ENCODE peak calls at places on chromosomes 16 and 17, in six cellular contexts. C is HepG2, Y is upper lobe of left lung, R is GM12878, N is K562, D is HCT116. X is an unnamed sample.

GRCh38 chr16:31377210-31377903 is 15.8 kb upstream of the ITGAD start:
- ATAC-seq in C (no peak), Y (peak; percentile 41), R (no peak), N (no peak), D (no peak), X (no peak)

GRCh38 chr17:62852195-62852594 is 44.1 kb upstream of the MARCHF10 start:
- ATAC-seq in C (no peak), Y (no peak), R (no peak), N (no peak), D (no peak), X (no peak)

GRCh38 chr17:15999974-16000827 is 577 bp downstream of the TTC19 start:
- ATAC-seq in C (no peak), Y (peak; percentile 8), R (peak; percentile 20), N (peak; percentile 68), D (peak; percentile 54), X (peak; percentile 47)

GRCh38 chr16:57809843-57810196 is 7.5 kb upstream of the KIFC3 start:
- ATAC-seq in C (peak; percentile 3), Y (peak; percentile 4), R (peak; percentile 21), N (peak; percentile 13), D (peak; percentile 15), X (no peak)

GRCh38 chr17:73292031-73292531 is 19.7 kb downstream of the CDC42EP4 start:
- ATAC-seq in C (no peak), Y (peak; percentile 35), R (peak; percentile 6), N (no peak), D (peak; percentile 58), X (peak; percentile 11)

GRCh38 chr17:71251936-71252335 is 868.9 kb upstream of the SOX9 start:
- ATAC-seq in C (no peak), Y (no peak), R (no peak), N (no peak), D (no peak), X (no peak)

GRCh38 chr17:7495906-7496434 is 11.8 kb downstream of the POLR2A start:
- ATAC-seq in C (no peak), Y (no peak), R (no peak), N (no peak), D (no peak), X (no peak)

GRCh38 chr16:54870151-54870550 is 60.5 kb upstream of the IRX5 start:
- ATAC-seq in C (no peak), Y (no peak), R (no peak), N (no peak), D (no peak), X (no peak)

GRCh38 chr16:11515540-11516430 is 70.9 kb downstream of the LITAF start:
- ATAC-seq in C (peak; percentile 22), Y (no peak), R (no peak), N (no peak), D (peak; percentile 44), X (no peak)

GRCh38 chr17:75152971-75153853 is 1.1 kb downstream of the JPT1 start:
- ATAC-seq in C (peak; percentile 9), Y (no peak), R (peak; percentile 49), N (peak; percentile 63), D (no peak), X (no peak)

GRCh38 chr17:61814485-61814884 is 48.8 kb downstream of the BRIP1 start:
- ATAC-seq in C (no peak), Y (no peak), R (no peak), N (no peak), D (no peak), X (no peak)

GRCh38 chr16:8489580-8489979 is 100.7 kb downstream of the TMEM114 start:
- ATAC-seq in C (no peak), Y (no peak), R (no peak), N (no peak), D (no peak), X (no peak)

GRCh38 chr17:65243838-65244237 is 106.7 kb downstream of the RGS9 start:
- ATAC-seq in C (no peak), Y (no peak), R (no peak), N (no peak), D (peak; percentile 96), X (no peak)

GRCh38 chr16:50985733-50986132 is 165.3 kb downstream of the SALL1 start:
- ATAC-seq in C (no peak), Y (no peak), R (no peak), N (no peak), D (no peak), X (no peak)

GRCh38 chr17:17057057-17057551 is 14.8 kb downstream of the MPRIP start:
- ATAC-seq in C (no peak), Y (no peak), R (no peak), N (no peak), D (no peak), X (no peak)

GRCh38 chr16:49776085-49776501 is 79.8 kb downstream of the ZNF423 start:
- ATAC-seq in C (no peak), Y (peak; percentile 54), R (no peak), N (no peak), D (no peak), X (peak; percentile 73)

GRCh38 chr16:8550728-8551387 is 39.5 kb downstream of the TMEM114 start:
- ATAC-seq in C (peak; percentile 77), Y (no peak), R (no peak), N (no peak), D (no peak), X (no peak)

DNA sequence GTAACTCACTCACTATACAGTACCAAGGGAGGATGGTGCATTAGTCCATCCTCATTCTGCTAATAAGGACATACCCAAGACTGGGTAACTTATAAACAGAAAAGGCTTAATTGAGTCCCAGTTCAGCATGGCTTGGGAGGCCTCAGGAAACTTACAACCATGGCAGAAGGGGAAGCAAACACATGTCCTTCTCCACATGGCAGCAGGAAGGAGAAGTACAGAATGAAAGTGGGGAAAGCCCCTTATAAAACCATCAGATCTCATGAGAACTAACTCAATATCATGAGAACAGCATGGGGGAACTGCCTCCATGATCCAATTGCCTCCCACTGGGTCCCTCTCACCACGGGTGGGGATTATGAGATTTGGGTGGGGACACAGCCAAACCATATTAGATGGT is 84.5 kb downstream of the SEC14L1 start:
- ATAC-seq in C (no peak), Y (no peak), R (no peak), N (no peak), D (no peak), X (no peak)
- TF ChIP-seq POLR2AphosphoS5 in C (no peak), Y (no peak), R (no peak), N (no peak), D (no peak), X (no peak)

GRCh38 chr17:2064511-2064910 is 9.6 kb downstream of the HIC1 start:
- ATAC-seq in C (no peak), Y (no peak), R (no peak), N (no peak), D (no peak), X (no peak)

GRCh38 chr17:2067048-2067452 is 12.1 kb downstream of the HIC1 start:
- ATAC-seq in C (peak; percentile 80), Y (no peak), R (no peak), N (no peak), D (no peak), X (no peak)

GRCh38 chr17:2064147-2064489 is 9.2 kb downstream of the HIC1 start:
- ATAC-seq in C (no peak), Y (no peak), R (no peak), N (no peak), D (no peak), X (no peak)

GRCh38 chr17:2063306-2064146 is 8.6 kb downstream of the HIC1 start:
- ATAC-seq in C (no peak), Y (no peak), R (no peak), N (no peak), D (no peak), X (no peak)

DNA sequence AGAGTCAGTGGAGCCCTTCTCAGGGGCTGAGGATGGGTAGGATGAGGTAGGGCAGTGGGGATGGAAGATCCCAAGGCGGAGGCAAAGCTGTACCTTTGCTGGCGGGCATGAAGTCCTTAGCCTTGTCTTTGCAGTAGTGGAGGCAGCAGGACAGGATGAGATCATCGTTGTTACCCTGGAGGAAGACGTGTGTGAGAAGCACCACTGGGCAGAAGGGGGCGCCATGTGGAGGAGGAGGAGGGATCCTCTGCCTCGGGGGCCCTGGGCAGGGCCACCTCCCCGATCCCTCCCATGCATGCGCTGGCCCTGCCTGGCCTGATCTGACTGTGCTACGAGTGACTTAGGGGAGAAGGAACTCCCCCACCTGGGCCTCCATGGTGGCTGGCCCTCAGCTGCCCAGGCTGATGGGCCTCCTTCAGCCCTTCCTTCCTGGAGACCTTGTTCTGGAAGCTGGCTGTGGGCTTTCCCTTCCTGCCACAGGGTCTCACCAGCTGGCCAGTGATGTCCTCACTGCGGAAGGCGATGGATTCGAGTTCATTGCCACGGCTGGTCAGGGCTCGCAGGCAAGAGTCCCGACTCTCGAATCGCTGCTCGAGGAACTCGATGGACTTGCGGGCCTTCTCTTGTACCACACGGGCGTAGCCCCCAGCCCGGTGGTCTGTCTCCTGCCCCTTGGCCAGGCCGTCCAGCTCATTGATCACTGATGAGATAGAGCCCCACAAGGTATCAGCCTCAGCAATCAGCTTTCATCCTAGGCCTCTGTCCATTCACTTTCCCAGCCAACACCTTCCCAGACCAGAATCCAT is 10.3 kb downstream of the HIC1 start:
- ATAC-seq in C (peak; percentile 15), Y (no peak), R (peak; percentile 72), N (peak; percentile 95), D (peak; percentile 93), X (no peak)
- H3K4me1 ChIP-seq in C (peaks cover 38% of the 10 kb centered on the region), Y (peaks cover 59% of the 10 kb centered on the region), R (peaks cover 47% of the 10 kb centered on the region), N (no peaks in the 10 kb centered on the region), D (peaks cover 12% of the 10 kb centered on the region), X (peaks cover 66% of the 10 kb centered on the region)

GRCh38 chr16:83942074-83942473 is 11.0 kb upstream of the OSGIN1 start:
- ATAC-seq in C (peak; percentile 3), Y (no peak), R (no peak), N (no peak), D (no peak), X (no peak)
- TF ChIP-seq POLR2A in C (no peak), Y (no peak), R (no peak), N (no peak), D (no peak), X (no peak)

GRCh38 chr16:68086336-68086821 is 1.2 kb downstream of the NFATC3 start:
- ATAC-seq in C (no peak), Y (no peak), R (no peak), N (peak; percentile 12), D (no peak), X (no peak)

GRCh38 chr16:68083861-68084503 is 1.2 kb upstream of the NFATC3 start:
- ATAC-seq in C (peak; percentile 17), Y (peak; percentile 26), R (no peak), N (no peak), D (no peak), X (no peak)

GRCh38 chr16:68085259-68086071 is at the start of gene NFATC3:
- ATAC-seq in C (peak; percentile 50), Y (peak; percentile 94), R (peak; percentile 80), N (peak; percentile 70), D (peak; percentile 93), X (peak; percentile 93)

GRCh38 chr16:68083239-68083781 is 1.9 kb upstream of the NFATC3 start:
- ATAC-seq in C (no peak), Y (no peak), R (no peak), N (no peak), D (no peak), X (no peak)

DNA sequence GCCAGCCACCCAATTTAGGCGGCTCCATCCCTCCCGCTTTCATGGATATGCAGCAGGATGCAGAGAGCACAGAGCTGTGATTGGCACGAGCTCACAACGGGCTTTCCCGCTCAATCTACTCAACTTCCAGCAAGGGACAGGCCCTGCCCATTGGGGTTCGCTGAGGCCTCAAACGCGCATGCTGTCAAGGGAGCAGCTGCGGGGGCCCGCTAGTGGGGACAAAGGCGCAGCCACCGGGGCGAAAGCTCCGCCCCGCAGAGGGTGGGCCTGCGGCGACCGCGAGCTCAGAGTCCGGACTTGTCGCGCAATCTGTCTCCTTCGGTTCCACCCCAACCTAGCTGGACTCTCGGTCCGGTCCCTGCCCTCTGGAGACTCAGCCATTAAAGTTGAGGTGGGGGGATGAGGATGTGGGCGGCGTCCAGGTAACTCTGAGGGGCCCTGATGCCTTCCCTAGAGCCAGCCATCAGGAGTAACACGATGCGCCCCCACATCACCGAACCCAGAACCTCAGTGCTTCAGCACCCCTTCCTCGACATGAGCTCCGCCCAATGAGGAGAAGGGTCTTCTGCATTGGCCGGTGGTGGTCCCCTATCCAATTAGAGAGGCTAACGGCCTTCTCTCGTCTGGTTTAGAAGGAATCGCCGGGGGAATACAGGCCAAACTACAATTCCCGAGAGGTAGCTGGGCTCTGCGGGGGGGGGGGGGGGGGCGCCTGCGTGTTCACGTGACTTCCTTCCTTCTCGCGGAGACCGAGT is 489 bp upstream of the NFATC3 start:
- ATAC-seq in C (peak; percentile 81), Y (peak; percentile 92), R (peak; percentile 85), N (peak; percentile 75), D (peak; percentile 16), X (peak; percentile 80)
- TF ChIP-seq POLR2AphosphoS5 in C (peak; percentile 94), Y (no peak), R (peak; percentile 88), N (peak; percentile 68), D (no peak), X (peak; percentile 41)

X was measured in gastroesophageal sphincter.